ENCODE peak calls at places on chromosomes 3 and 15, in four cellular contexts. D is aorta, F is ovary, C is endothelial cell. Z is an unnamed sample.
A peak's percentile ranks its signal among the peaks of the same experiment; 100 is the strongest.

GRCh38 chr15:41096178-41096577 is 19.9 kb downstream of the INO80 start:
- DNase-seq in F (no peak), D (no peak), C (no peak), Z (no peak)

GRCh38 chr3:148227534-148227933 is 470.2 kb upstream of the AGTR1 start:
- DNase-seq in F (no peak), D (no peak), C (no peak), Z (no peak)

GRCh38 chr3:34779092-34779491 is 860.2 kb upstream of the ARPP21 start:
- DNase-seq in C (no peak), F (no peak), D (no peak), Z (no peak)

GRCh38 chr3:189167027-189167766 is 4.6 kb upstream of the TPRG1 start:
- DNase-seq in F (no peak), C (no peak), D (no peak), Z (no peak)

GRCh38 chr3:56251343-56251945 is 216.8 kb downstream of the ERC2 start:
- DNase-seq in C (peak; percentile 50), F (peak; percentile 28), D (no peak), Z (peak; percentile 19)

GRCh38 chr3:187989458-187990153 is 164.4 kb upstream of the LPP start:
- DNase-seq in C (peak; percentile 16), F (no peak), D (no peak), Z (no peak)

GRCh38 chr3:71035886-71036285 is 547.6 kb downstream of the FOXP1 start:
- DNase-seq in F (no peak), C (no peak), D (no peak), Z (no peak)

GRCh38 chr3:59212128-59212764 is 162.4 kb upstream of the CFAP20DC start:
- DNase-seq in F (no peak), D (no peak), C (peak; percentile 19), Z (no peak)

GRCh38 chr3:85781806-85782205 is 823.0 kb downstream of the CADM2 start:
- DNase-seq in D (no peak), F (no peak), C (no peak), Z (no peak)

GRCh38 chr3:24680214-24680967 is 185.7 kb upstream of the THRB start:
- DNase-seq in F (peak; percentile 17), D (peak; percentile 93), C (peak; percentile 81), Z (peak; percentile 56)

GRCh38 chr3:41239587-41239986 is 40.3 kb downstream of the CTNNB1 start:
- DNase-seq in D (no peak), F (no peak), C (no peak), Z (no peak)

GRCh38 chr3:65831733-65832425 is 206.8 kb downstream of the MAGI1 start:
- DNase-seq in C (no peak), F (no peak), D (no peak), Z (no peak)

GRCh38 chr3:102688556-102688930 is 253.7 kb downstream of the ZPLD1 start:
- DNase-seq in D (no peak), C (no peak), F (no peak), Z (no peak)